ENCODE peak calls at places on chromosomes 7 and 10, in four cellular contexts. P is left colon, M is LoVo, V is GM23248. W is an unnamed sample.

GRCh38 chr10:80137926-80138325 is 5.4 kb downstream of the PLAC9 start:
- DNase-seq in M (no peak), V (no peak), P (no peak), W (no peak)

GRCh38 chr7:140008755-140009610 is 53.8 kb downstream of the PARP12 start:
- DNase-seq in M (no peak), V (no peak), P (no peak), W (no peak)

GRCh38 chr7:88215295-88215694 is 4.5 kb downstream of the SRI start:
- DNase-seq in M (no peak), V (no peak), P (no peak), W (no peak)

GRCh38 chr7:40519009-40519408 is 384.2 kb downstream of the SUGCT start:
- DNase-seq in V (no peak), M (no peak), P (no peak), W (no peak)

GRCh38 chr10:93062499-93063216 is 2.1 kb downstream of the CYP26C1 start:
- DNase-seq in M (no peak), P (peak; percentile 61), V (peak; percentile 70), W (peak; percentile 33)

GRCh38 chr7:154425326-154425725 is 373.1 kb downstream of the DPP6 start:
- DNase-seq in V (no peak), M (no peak), P (no peak), W (no peak)

GRCh38 chr10:31756131-31757119 is 172.2 kb downstream of the ARHGAP12 start:
- DNase-seq in P (no peak), V (no peak), M (no peak), W (no peak)

GRCh38 chr10:58608356-58608755 is 95.7 kb downstream of the BICC1 start:
- DNase-seq in M (no peak), V (peak; percentile 53), P (no peak), W (no peak)

GRCh38 chr7:98827258-98827657 is 42.6 kb downstream of the TMEM130 start:
- DNase-seq in M (no peak), V (no peak), P (no peak), W (no peak)

GRCh38 chr10:35898722-35899485 is 256.8 kb upstream of the FZD8 start:
- DNase-seq in P (no peak), V (no peak), M (no peak), W (no peak)

GRCh38 chr7:97200043-97200442 is 82.5 kb downstream of the SDHAF3 start:
- DNase-seq in V (no peak), P (no peak), M (no peak), W (no peak)

GRCh38 chr7:116525913-116526857 is 1.3 kb downstream of the CAV1 start:
- DNase-seq in P (peak; percentile 74), V (peak; percentile 96), M (peak; percentile 93), W (peak; percentile 76)

GRCh38 chr7:130865408-130866236 is 131.6 kb upstream of the KLF14 start:
- DNase-seq in M (no peak), V (peak; percentile 61), P (no peak), W (no peak)

GRCh38 chr7:40923631-40924030 is 779.3 kb downstream of the INHBA start:
- DNase-seq in V (peak; percentile 29), P (no peak), M (no peak), W (no peak)

GRCh38 chr10:6399241-6399701 is 180.8 kb downstream of the PRKCQ start:
- DNase-seq in M (peak; percentile 5), V (no peak), P (peak; percentile 27), W (peak; percentile 45)

GRCh38 chr7:26646666-26647065 is 217.7 kb downstream of the SKAP2 start:
- DNase-seq in V (no peak), M (no peak), P (no peak), W (no peak)

GRCh38 chr7:2051708-2052656 is 180.8 kb downstream of the MAD1L1 start:
- DNase-seq in P (no peak), M (no peak), V (no peak), W (no peak)

GRCh38 chr10:70622981-70623844 is 20.7 kb upstream of the PRF1 start:
- DNase-seq in P (no peak), V (peak; percentile 53), M (no peak), W (no peak)

GRCh38 chr10:92387289-92387940 is 96.4 kb downstream of the MARCHF5 start:
- DNase-seq in P (peak; percentile 18), M (peak; percentile 36), V (peak; percentile 48), W (peak; percentile 37)

GRCh38 chr10:37681617-37681999 is 175.8 kb downstream of the ZNF248 start:
- DNase-seq in V (no peak), M (no peak), P (no peak), W (no peak)

GRCh38 chr7:150876817-150877526 is 24.7 kb downstream of the AOC1 start:
- DNase-seq in V (peak; percentile 72), P (peak; percentile 66), M (peak; percentile 82), W (peak; percentile 77)

GRCh38 chr10:72234560-72235095 is 18.6 kb upstream of the ASCC1 start:
- DNase-seq in V (no peak), M (no peak), P (no peak), W (no peak)

GRCh38 chr7:152615052-152615741 is 60.7 kb downstream of the XRCC2 start:
- DNase-seq in V (peak; percentile 24), P (no peak), M (no peak), W (no peak)

GRCh38 chr10:46555713-46556514 is 544 bp downstream of the GPRIN2 start:
- DNase-seq in V (no peak), P (peak; percentile 80), M (no peak), W (peak; percentile 76)

GRCh38 chr10:82942572-82943091 is 1067.6 kb downstream of the NRG3 start:
- DNase-seq in P (no peak), V (peak; percentile 37), M (no peak), W (no peak)

GRCh38 chr10:104580321-104580720 is 60.8 kb upstream of the SORCS3 start:
- DNase-seq in M (no peak), P (no peak), V (peak; percentile 83), W (no peak)

GRCh38 chr10:67077376-67077775 is 151.5 kb downstream of the LRRTM3 start:
- DNase-seq in P (no peak), V (no peak), M (no peak), W (no peak)

GRCh38 chr10:118447478-118447877 is 105.4 kb upstream of the FAM204A start:
- DNase-seq in V (peak; percentile 44), P (peak; percentile 72), M (peak; percentile 10), W (peak; percentile 67)

GRCh38 chr7:20229652-20230500 is 12.7 kb upstream of the MACC1 start:
- DNase-seq in M (no peak), V (peak; percentile 90), P (no peak), W (no peak)

GRCh38 chr7:135905858-135906257 is 71.3 kb downstream of the MTPN start:
- DNase-seq in V (no peak), M (no peak), P (no peak), W (no peak)

GRCh38 chr7:5870311-5870710 is 10.3 kb upstream of the OCM start:
- DNase-seq in P (no peak), V (no peak), M (no peak), W (no peak)

GRCh38 chr10:117175215-117175900 is 21.9 kb upstream of the KCNK18 start:
- DNase-seq in M (peak; percentile 11), P (peak; percentile 38), V (no peak), W (peak; percentile 35)

GRCh38 chr10:29496341-29497162 is 138.2 kb downstream of the SVIL start:
- DNase-seq in P (peak; percentile 78), V (peak; percentile 79), M (peak; percentile 52), W (peak; percentile 79)

GRCh38 chr7:28178537-28178936 is 2.1 kb downstream of the JAZF1 start:
- DNase-seq in V (peak; percentile 67), P (no peak), M (no peak), W (no peak)

GRCh38 chr7:9822458-9823290 is 1151.0 kb upstream of the PHF14 start:
- DNase-seq in M (no peak), P (no peak), V (no peak), W (no peak)

GRCh38 chr10:17474595-17474994 is 20.2 kb upstream of the ST8SIA6 start:
- DNase-seq in P (no peak), V (peak; percentile 24), M (no peak), W (no peak)

GRCh38 chr7:28784166-28784870 is 173.8 kb downstream of the TRIL start:
- DNase-seq in P (no peak), M (no peak), V (peak; percentile 73), W (no peak)

GRCh38 chr10:32163774-32164148 is 107.5 kb upstream of the KIF5B start:
- DNase-seq in M (no peak), V (no peak), P (peak; percentile 54), W (peak; percentile 64)

GRCh38 chr10:60130130-60130579 is 223.8 kb upstream of the CCDC6 start:
- DNase-seq in M (peak; percentile 9), V (no peak), P (no peak), W (no peak)